ENCODE peak calls at places on chromosomes 4 and X, in nine cellular contexts. J is vagina; H is cardiac muscle cell; N is B cell; X is activated CD4-positive, alpha-beta T cell treated with anti-CD3 and anti-CD28 coated beads, Interleukin-2, amount 50 U/mL, for 24 hours; T is endodermal cell; K is IMR-90; L is activated naive CD4-positive, alpha-beta T cell treated with anti-CD3 and anti-CD28 coated beads for 36 hours; V is heart right ventricle. Q is an unnamed sample.

GRCh38 chrX:40504801-40505605 is 75.8 kb upstream of the ATP6AP2 start:
- DNase-seq in J (no peak), H (no peak), N (no peak), X (no peak), T (peak), K (peak), L (no peak), V (no peak), Q (no peak)

GRCh38 chr4:82833696-82834313 is 35.2 kb upstream of the SCD5 start:
- DNase-seq in J (no peak), H (no peak), N (no peak), X (no peak), T (no peak), K (peak), L (no peak), V (no peak), Q (no peak)

GRCh38 chr4:7747062-7747385 is 192.6 kb downstream of the AFAP1 start:
- DNase-seq in J (no peak), H (no peak), N (no peak), X (no peak), T (no peak), K (no peak), L (no peak), V (peak), Q (no peak)

GRCh38 chr4:53541577-53542206 is 49.6 kb downstream of the LNX1 start:
- DNase-seq in J (no peak), H (no peak), N (no peak), X (no peak), T (no peak), K (peak), L (no peak), V (no peak), Q (no peak)

GRCh38 chr4:79650794-79651431 is 242.9 kb upstream of the GK2 start:
- DNase-seq in J (no peak), H (no peak), N (no peak), X (no peak), T (no peak), K (peak), L (no peak), V (no peak), Q (no peak)

GRCh38 chrX:11886745-11887144 is 128.7 kb downstream of the MSL3 start:
- DNase-seq in J (no peak), H (no peak), N (no peak), X (no peak), T (no peak), K (peak), L (no peak), V (no peak), Q (no peak)

GRCh38 chr4:2712261-2712842 is 43.8 kb downstream of the TNIP2 start:
- DNase-seq in J (no peak), H (peak), N (no peak), X (no peak), T (peak), K (no peak), L (no peak), V (no peak), Q (peak)

GRCh38 chrX:29470029-29470428 is 745.3 kb upstream of the MAGEB2 start:
- DNase-seq in J (no peak), H (no peak), N (no peak), X (no peak), T (no peak), K (peak), L (no peak), V (no peak), Q (no peak)

GRCh38 chrX:55742649-55743048 is 25.1 kb downstream of the RRAGB start:
- DNase-seq in J (no peak), H (no peak), N (no peak), X (no peak), T (no peak), K (no peak), L (no peak), V (no peak), Q (no peak)

GRCh38 chr4:125390126-125390525 is 75.4 kb downstream of the FAT4 start:
- DNase-seq in J (no peak), H (no peak), N (no peak), X (no peak), T (no peak), K (peak), L (no peak), V (no peak), Q (no peak)

GRCh38 chr4:113293043-113293560 is 243.6 kb downstream of the ANK2 start:
- DNase-seq in J (no peak), H (no peak), N (no peak), X (no peak), T (no peak), K (peak), L (no peak), V (no peak), Q (no peak)

GRCh38 chrX:30875957-30876356 is 13.1 kb downstream of the TAB3 start:
- DNase-seq in J (no peak), H (no peak), N (no peak), X (no peak), T (no peak), K (peak), L (peak), V (no peak), Q (no peak)

GRCh38 chrX:39936886-39937770 is 160.6 kb downstream of the BCOR start:
- DNase-seq in J (no peak), H (no peak), N (no peak), X (no peak), T (no peak), K (no peak), L (peak), V (no peak), Q (no peak)

GRCh38 chrX:40104649-40105015 is 6.9 kb upstream of the BCOR start:
- DNase-seq in J (no peak), H (peak), N (no peak), X (no peak), T (peak), K (peak), L (no peak), V (peak), Q (no peak)

GRCh38 chr4:613126-613525 is 12.2 kb upstream of the PDE6B start:
- DNase-seq in J (no peak), H (no peak), N (no peak), X (no peak), T (no peak), K (no peak), L (no peak), V (no peak), Q (peak)

GRCh38 chrX:129058405-129058804 is 464.9 kb downstream of the SMARCA1 start:
- DNase-seq in J (no peak), H (no peak), N (no peak), X (no peak), T (no peak), K (no peak), L (no peak), V (no peak), Q (no peak)

GRCh38 chr4:74944354-74944793 is 11.5 kb downstream of the PARM1 start:
- DNase-seq in J (no peak), H (no peak), N (no peak), X (no peak), T (no peak), K (no peak), L (no peak), V (no peak), Q (peak)

GRCh38 chrX:95536661-95537060 is 1148.0 kb upstream of the DIAPH2 start:
- DNase-seq in J (no peak), H (no peak), N (no peak), X (no peak), T (no peak), K (no peak), L (no peak), V (no peak), Q (no peak)

GRCh38 chrX:1582686-1583437 is 8.5 kb upstream of the AKAP17A start:
- DNase-seq in J (no peak), H (no peak), N (peak), X (peak), T (peak), K (no peak), L (peak), V (no peak), Q (no peak)

GRCh38 chrX:75365243-75365975 is 91.5 kb downstream of the UPRT start:
- DNase-seq in J (no peak), H (no peak), N (no peak), X (no peak), T (no peak), K (no peak), L (no peak), V (no peak), Q (no peak)

GRCh38 chr4:52846502-52846901 is 15.6 kb upstream of the RASL11B start:
- DNase-seq in J (no peak), H (no peak), N (peak), X (no peak), T (no peak), K (no peak), L (no peak), V (no peak), Q (no peak)

GRCh38 chrX:31333181-31333831 is 261.5 kb upstream of the FTHL17 start:
- DNase-seq in J (no peak), H (no peak), N (no peak), X (no peak), T (no peak), K (peak), L (no peak), V (no peak), Q (no peak)

GRCh38 chr4:3630136-3630933 is 98.1 kb upstream of the LRPAP1 start:
- DNase-seq in J (no peak), H (no peak), N (no peak), X (no peak), T (peak), K (no peak), L (no peak), V (no peak), Q (no peak)

Q was measured in breast epithelium.